ENCODE peak calls at places on chromosomes 16 and 17, in five cellular contexts. A, P, F, T and X are unnamed samples.

GRCh38 chr17:71703701-71704100 is 417.1 kb upstream of the SOX9 start:
- DNase-seq in P (no peak), A (no peak), F (no peak), T (no peak), X (no peak)

GRCh38 chr17:603405-604193 is 111.0 kb downstream of the VPS53 start:
- DNase-seq in P (no peak), F (no peak), T (no peak), A (no peak), X (no peak)

GRCh38 chr17:40068129-40068581 is 5.4 kb downstream of the THRA start:
- DNase-seq in F (no peak), T (peak), P (no peak), A (no peak), X (no peak)

GRCh38 chr16:83899272-83899897 is 470 bp downstream of the MLYCD start:
- DNase-seq in P (peak), A (peak), F (peak), T (peak), X (peak)

GRCh38 chr17:27236710-27237315 is 57.1 kb upstream of the WSB1 start:
- DNase-seq in F (peak), T (peak), A (peak), P (peak), X (peak)

GRCh38 chr17:30225919-30226553 is 9.5 kb downstream of the SLC6A4 start:
- DNase-seq in P (peak), F (no peak), T (no peak), A (no peak), X (no peak)

GRCh38 chr16:81511371-81511770 is 66.8 kb downstream of the CMIP start:
- DNase-seq in F (no peak), A (peak), P (no peak), T (no peak), X (no peak)

GRCh38 chr17:34562387-34562786 is 17.0 kb upstream of the TMEM132E start:
- DNase-seq in T (no peak), A (no peak), P (no peak), F (no peak), X (peak)

GRCh38 chr17:48539177-48539576 is 5.7 kb downstream of the HOXB2 start:
- DNase-seq in F (no peak), T (no peak), A (peak), P (no peak), X (no peak)

GRCh38 chr17:67059372-67059771 is 15.0 kb downstream of the CACNG1 start:
- DNase-seq in A (no peak), T (no peak), P (no peak), F (no peak), X (peak)

GRCh38 chr17:57170866-57171265 is 85.5 kb upstream of the MSI2 start:
- DNase-seq in F (no peak), T (no peak), P (no peak), A (no peak), X (no peak)

GRCh38 chr16:84459941-84460405 is 44.5 kb downstream of the MEAK7 start:
- DNase-seq in P (no peak), A (no peak), F (no peak), T (no peak), X (no peak)

GRCh38 chr16:20851601-20852000 is 45.3 kb downstream of the REXO5 start:
- DNase-seq in F (no peak), T (no peak), A (peak), P (peak), X (no peak)

GRCh38 chr17:32834104-32834503 is 42.8 kb downstream of the MYO1D start:
- DNase-seq in T (no peak), A (no peak), F (no peak), P (no peak), X (no peak)

GRCh38 chr17:16880121-16880842 is 91.6 kb downstream of the TNFRSF13B start:
- DNase-seq in P (no peak), A (no peak), T (no peak), F (no peak), X (no peak)

GRCh38 chr16:10827691-10828341 is 9.2 kb upstream of the TVP23A start:
- DNase-seq in P (no peak), A (peak), T (no peak), F (no peak), X (no peak)

GRCh38 chr17:61743766-61744165 is 119.6 kb downstream of the BRIP1 start:
- DNase-seq in P (no peak), A (no peak), T (no peak), F (no peak), X (no peak)

GRCh38 chr17:56172517-56172982 is 19.3 kb downstream of the ANKFN1 start:
- DNase-seq in A (no peak), P (no peak), F (no peak), T (no peak), X (no peak)

GRCh38 chr16:53129281-53130192 is 74.7 kb downstream of the CHD9 start:
- DNase-seq in P (no peak), A (peak), T (no peak), F (no peak), X (no peak)

GRCh38 chr17:82406131-82406671 is 11.9 kb upstream of the HEXD start:
- DNase-seq in A (no peak), F (no peak), T (no peak), P (no peak), X (no peak)

GRCh38 chr17:9226794-9227135 is 205.5 kb downstream of the NTN1 start:
- DNase-seq in P (no peak), T (peak), A (no peak), F (no peak), X (peak)

GRCh38 chr16:70778901-70779309 is 22.1 kb downstream of the VAC14 start:
- DNase-seq in T (no peak), P (peak), A (peak), F (no peak), X (no peak)

GRCh38 chr17:60944751-60945150 is 267.1 kb downstream of the BCAS3 start:
- DNase-seq in T (no peak), F (no peak), P (no peak), A (no peak), X (no peak)

GRCh38 chr16:86075488-86075785 is 176.5 kb downstream of the IRF8 start:
- DNase-seq in F (no peak), P (no peak), T (no peak), A (no peak), X (no peak)

GRCh38 chr16:50215680-50216079 is 50.7 kb upstream of the ADCY7 start:
- DNase-seq in F (no peak), T (no peak), A (no peak), P (no peak), X (no peak)

GRCh38 chr17:15408803-15409202 is 58.6 kb downstream of the CDRT4 start:
- DNase-seq in P (no peak), A (no peak), F (no peak), T (no peak), X (no peak)